ENCODE peak calls at places on chromosomes 11 and 22, in five cellular contexts. One of them, this sample, is unnamed.

GRCh38 chr22:37817705-37818311 is 5.4 kb upstream of the GALR3 start:
- DNase-seq in BE2C: peak; percentile 90
- DNase-seq in colonic mucosa: peak; percentile 89
- DNase-seq in body of pancreas: peak; percentile 89
- DNase-seq in GM23248: peak; percentile 86
- DNase-seq in this sample: peak; percentile 76

GRCh38 chr22:49278357-49278756 is 549.3 kb downstream of the BRD1 start:
- DNase-seq in BE2C: no peak
- DNase-seq in colonic mucosa: no peak
- DNase-seq in body of pancreas: no peak
- DNase-seq in GM23248: no peak
- DNase-seq in this sample: no peak

GRCh38 chr11:2930705-2931415 is 1.6 kb upstream of the PHLDA2 start:
- DNase-seq in BE2C: peak; percentile 41
- DNase-seq in colonic mucosa: peak; percentile 95
- DNase-seq in body of pancreas: peak; percentile 94
- DNase-seq in GM23248: peak; percentile 48
- DNase-seq in this sample: peak; percentile 89

GRCh38 chr11:1548221-1549070 is 23.6 kb downstream of the DUSP8 start:
- DNase-seq in BE2C: no peak
- DNase-seq in colonic mucosa: peak; percentile 88
- DNase-seq in body of pancreas: peak; percentile 94
- DNase-seq in GM23248: peak; percentile 74
- DNase-seq in this sample: peak; percentile 53

GRCh38 chr11:2535673-2536439 is 91.0 kb downstream of the KCNQ1 start:
- DNase-seq in BE2C: peak; percentile 3
- DNase-seq in colonic mucosa: no peak
- DNase-seq in body of pancreas: peak; percentile 8
- DNase-seq in GM23248: no peak
- DNase-seq in this sample: no peak

GRCh38 chr11:70556884-70557741 is 158.8 kb downstream of the CTTN start:
- DNase-seq in BE2C: no peak
- DNase-seq in colonic mucosa: peak; percentile 75
- DNase-seq in body of pancreas: no peak
- DNase-seq in GM23248: peak; percentile 36
- DNase-seq in this sample: peak; percentile 69

GRCh38 chr11:95365346-95365745 is 134.3 kb upstream of the SESN3 start:
- DNase-seq in BE2C: no peak
- DNase-seq in colonic mucosa: no peak
- DNase-seq in body of pancreas: no peak
- DNase-seq in GM23248: no peak
- DNase-seq in this sample: no peak

GRCh38 chr11:94513091-94513490 is 830 bp downstream of the C11orf97 start:
- DNase-seq in BE2C: no peak
- DNase-seq in colonic mucosa: peak; percentile 68
- DNase-seq in body of pancreas: no peak
- DNase-seq in GM23248: no peak
- DNase-seq in this sample: peak; percentile 83

GRCh38 chr11:70503878-70504240 is 105.5 kb downstream of the CTTN start:
- DNase-seq in BE2C: peak; percentile 40
- DNase-seq in colonic mucosa: peak; percentile 36
- DNase-seq in body of pancreas: no peak
- DNase-seq in GM23248: no peak
- DNase-seq in this sample: peak; percentile 9

GRCh38 chr22:42842658-42843370 is 14.3 kb downstream of the ARFGAP3 start:
- DNase-seq in BE2C: no peak
- DNase-seq in colonic mucosa: no peak
- DNase-seq in body of pancreas: no peak
- DNase-seq in GM23248: peak; percentile 40
- DNase-seq in this sample: no peak

GRCh38 chr11:125990244-125990643 is 44.4 kb downstream of the VSIG10L2 start:
- DNase-seq in BE2C: no peak
- DNase-seq in colonic mucosa: no peak
- DNase-seq in body of pancreas: peak; percentile 25
- DNase-seq in GM23248: peak; percentile 88
- DNase-seq in this sample: no peak

GRCh38 chr22:46661221-46661851 is 41.1 kb downstream of the GRAMD4 start:
- DNase-seq in BE2C: no peak
- DNase-seq in colonic mucosa: peak; percentile 62
- DNase-seq in body of pancreas: no peak
- DNase-seq in GM23248: peak; percentile 32
- DNase-seq in this sample: peak; percentile 86

GRCh38 chr11:85809191-85809590 is 1.8 kb downstream of the SYTL2 start:
- DNase-seq in BE2C: no peak
- DNase-seq in colonic mucosa: no peak
- DNase-seq in body of pancreas: no peak
- DNase-seq in GM23248: no peak
- DNase-seq in this sample: no peak

GRCh38 chr22:35172452-35172851 is 84.8 kb upstream of the HMGXB4 start:
- DNase-seq in BE2C: peak; percentile 71
- DNase-seq in colonic mucosa: no peak
- DNase-seq in body of pancreas: no peak
- DNase-seq in GM23248: no peak
- DNase-seq in this sample: no peak

GRCh38 chr11:111723595-111723994 is 42.6 kb downstream of the PPP2R1B start:
- DNase-seq in BE2C: peak; percentile 86
- DNase-seq in colonic mucosa: no peak
- DNase-seq in body of pancreas: no peak
- DNase-seq in GM23248: no peak
- DNase-seq in this sample: no peak
- H3K36me3 ChIP-seq in BE2C: peaks cover 29% of the 10 kb centered on the region
- H3K36me3 ChIP-seq in colonic mucosa: peaks cover 24% of the 10 kb centered on the region
- H3K36me3 ChIP-seq in body of pancreas: peaks cover 7% of the 10 kb centered on the region
- H3K36me3 ChIP-seq in GM23248: peaks cover 34% of the 10 kb centered on the region
- H3K36me3 ChIP-seq in this sample: peaks cover 22% of the 10 kb centered on the region

GRCh38 chr11:129884581-129884980 is 10.8 kb downstream of the NFRKB start:
- DNase-seq in BE2C: no peak
- DNase-seq in colonic mucosa: no peak
- DNase-seq in body of pancreas: no peak
- DNase-seq in GM23248: no peak
- DNase-seq in this sample: no peak

GRCh38 chr11:129885381-129885780 is 10.0 kb downstream of the NFRKB start:
- DNase-seq in BE2C: no peak
- DNase-seq in colonic mucosa: no peak
- DNase-seq in body of pancreas: no peak
- DNase-seq in GM23248: no peak
- DNase-seq in this sample: no peak

DNA sequence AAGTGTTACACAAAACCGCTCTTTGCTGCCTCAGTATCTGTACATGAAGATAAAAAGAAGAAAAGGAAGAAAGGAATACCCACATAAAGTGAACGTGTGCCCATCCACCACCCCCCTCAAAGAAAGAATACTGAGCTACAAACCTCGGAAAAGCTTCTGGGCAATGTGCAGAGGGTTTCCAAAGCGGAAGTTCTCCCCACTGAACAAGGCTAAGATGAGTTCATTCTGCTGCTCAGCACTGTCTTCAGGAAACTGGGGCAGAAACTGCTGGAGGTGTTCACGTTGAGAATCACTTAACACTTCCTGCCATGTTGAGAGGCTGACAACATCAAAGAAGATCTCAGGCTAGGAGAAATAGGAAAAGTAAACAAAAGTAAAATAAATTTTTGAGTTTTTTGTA is 6.9 kb downstream of the NFRKB start:
- DNase-seq in BE2C: no peak
- DNase-seq in colonic mucosa: no peak
- DNase-seq in body of pancreas: no peak
- DNase-seq in GM23248: no peak
- DNase-seq in this sample: no peak
- H3K36me3 ChIP-seq in BE2C: peaks cover 90% of the 10 kb centered on the region
- H3K36me3 ChIP-seq in colonic mucosa: peaks cover 24% of the 10 kb centered on the region
- H3K36me3 ChIP-seq in body of pancreas: peaks cover 24% of the 10 kb centered on the region
- H3K36me3 ChIP-seq in GM23248: peaks cover 25% of the 10 kb centered on the region
- H3K36me3 ChIP-seq in this sample: peaks cover 21% of the 10 kb centered on the region

GRCh38 chr11:44610556-44610955 is 45.1 kb downstream of the CD82 start:
- DNase-seq in BE2C: no peak
- DNase-seq in colonic mucosa: no peak
- DNase-seq in body of pancreas: no peak
- DNase-seq in GM23248: no peak
- DNase-seq in this sample: no peak

GRCh38 chr11:44613081-44613628 is 47.7 kb downstream of the CD82 start:
- DNase-seq in BE2C: no peak
- DNase-seq in colonic mucosa: no peak
- DNase-seq in body of pancreas: no peak
- DNase-seq in GM23248: no peak
- DNase-seq in this sample: peak; percentile 63

GRCh38 chr11:44609783-44610155 is 44.3 kb downstream of the CD82 start:
- DNase-seq in BE2C: no peak
- DNase-seq in colonic mucosa: no peak
- DNase-seq in body of pancreas: no peak
- DNase-seq in GM23248: no peak
- DNase-seq in this sample: no peak

GRCh38 chr11:44611088-44611487 is 45.6 kb downstream of the CD82 start:
- DNase-seq in BE2C: no peak
- DNase-seq in colonic mucosa: no peak
- DNase-seq in body of pancreas: no peak
- DNase-seq in GM23248: peak; percentile 44
- DNase-seq in this sample: no peak

DNA sequence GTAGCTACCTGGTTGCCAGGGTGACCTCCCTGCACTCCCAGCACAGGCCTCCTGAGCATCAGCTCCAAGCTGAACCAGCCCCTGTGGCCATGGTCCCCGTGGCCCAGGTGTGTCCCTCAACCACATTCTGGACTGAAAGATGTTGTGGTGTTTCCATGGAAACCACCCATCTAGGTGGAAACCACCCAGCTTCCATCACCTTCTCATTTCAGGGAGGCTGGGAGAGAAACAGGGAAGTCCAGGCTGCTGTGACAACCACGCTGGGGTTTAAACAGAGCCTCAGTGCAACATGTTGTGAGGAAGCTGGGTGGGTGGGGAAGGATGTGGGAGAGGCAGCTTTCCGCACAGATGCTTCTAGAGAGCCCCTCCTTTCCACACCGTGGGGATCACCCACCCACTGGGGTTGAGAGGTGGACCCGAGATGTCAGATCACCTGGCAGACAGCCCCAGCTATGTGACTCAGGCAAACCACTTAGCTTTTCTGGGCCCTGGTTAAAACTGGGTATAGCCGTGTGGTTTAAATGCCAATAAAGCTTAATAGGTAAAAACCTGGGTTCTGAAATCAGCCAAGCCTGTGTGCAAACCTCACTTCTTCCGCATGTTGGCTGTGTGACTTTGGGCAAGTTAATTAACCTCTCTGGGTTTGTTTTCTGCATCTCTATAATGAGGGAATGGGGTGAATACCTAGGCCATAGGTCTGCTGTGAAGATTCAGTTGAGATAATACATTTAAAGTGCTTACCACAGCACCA is 46.4 kb downstream of the CD82 start:
- DNase-seq in BE2C: no peak
- DNase-seq in colonic mucosa: no peak
- DNase-seq in body of pancreas: no peak
- DNase-seq in GM23248: no peak
- DNase-seq in this sample: no peak
- H3K36me3 ChIP-seq in BE2C: no peaks in the 10 kb centered on the region
- H3K36me3 ChIP-seq in colonic mucosa: no peaks in the 10 kb centered on the region
- H3K36me3 ChIP-seq in body of pancreas: no peaks in the 10 kb centered on the region
- H3K36me3 ChIP-seq in GM23248: no peaks in the 10 kb centered on the region
- H3K36me3 ChIP-seq in this sample: no peaks in the 10 kb centered on the region

GRCh38 chr11:10896493-10896892 is 38.6 kb upstream of the ZBED5 start:
- DNase-seq in BE2C: no peak
- DNase-seq in colonic mucosa: no peak
- DNase-seq in body of pancreas: no peak
- DNase-seq in GM23248: peak; percentile 37
- DNase-seq in this sample: no peak
- H3K36me3 ChIP-seq in BE2C: no peaks in the 10 kb centered on the region
- H3K36me3 ChIP-seq in colonic mucosa: no peaks in the 10 kb centered on the region
- H3K36me3 ChIP-seq in body of pancreas: no peaks in the 10 kb centered on the region
- H3K36me3 ChIP-seq in GM23248: no peaks in the 10 kb centered on the region
- H3K36me3 ChIP-seq in this sample: no peaks in the 10 kb centered on the region

DNA sequence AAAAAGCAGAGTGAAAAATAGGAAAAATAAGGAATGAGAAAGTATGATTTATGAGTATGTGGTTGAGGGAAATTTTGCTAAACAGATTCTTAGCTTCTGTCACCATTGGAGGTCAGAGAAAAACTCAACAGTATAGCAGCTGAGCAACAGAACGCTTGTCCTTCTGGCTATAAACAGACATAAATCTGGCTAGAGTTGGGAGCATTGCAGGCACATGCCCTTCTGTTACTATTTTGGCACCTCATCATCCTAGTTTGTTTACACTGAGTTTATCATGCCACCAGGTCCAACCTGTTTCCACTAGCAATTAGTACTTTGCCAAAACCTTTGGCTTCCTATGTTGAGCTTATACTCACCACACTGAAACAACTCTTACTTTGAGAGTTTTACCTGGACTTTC is 6.9 kb downstream of the UBE4A start:
- DNase-seq in BE2C: no peak
- DNase-seq in colonic mucosa: no peak
- DNase-seq in body of pancreas: no peak
- DNase-seq in GM23248: no peak
- DNase-seq in this sample: no peak
- H3K36me3 ChIP-seq in BE2C: peaks cover 43% of the 10 kb centered on the region
- H3K36me3 ChIP-seq in colonic mucosa: peaks cover 8% of the 10 kb centered on the region
- H3K36me3 ChIP-seq in body of pancreas: peaks cover 4% of the 10 kb centered on the region
- H3K36me3 ChIP-seq in GM23248: peaks cover 45% of the 10 kb centered on the region
- H3K36me3 ChIP-seq in this sample: peaks cover 31% of the 10 kb centered on the region

GRCh38 chr11:62573006-62573591 is 592 bp downstream of the EEF1G start:
- DNase-seq in BE2C: no peak
- DNase-seq in colonic mucosa: no peak
- DNase-seq in body of pancreas: no peak
- DNase-seq in GM23248: peak; percentile 65
- DNase-seq in this sample: peak; percentile 33

GRCh38 chr11:62566247-62566646 is 7.4 kb downstream of the EEF1G start:
- DNase-seq in BE2C: no peak
- DNase-seq in colonic mucosa: no peak
- DNase-seq in body of pancreas: no peak
- DNase-seq in GM23248: no peak
- DNase-seq in this sample: no peak

GRCh38 chr11:62567018-62567633 is 6.6 kb downstream of the EEF1G start:
- DNase-seq in BE2C: no peak
- DNase-seq in colonic mucosa: no peak
- DNase-seq in body of pancreas: no peak
- DNase-seq in GM23248: no peak
- DNase-seq in this sample: no peak

GRCh38 chr11:62572431-62572830 is 1.3 kb downstream of the EEF1G start:
- DNase-seq in BE2C: no peak
- DNase-seq in colonic mucosa: no peak
- DNase-seq in body of pancreas: no peak
- DNase-seq in GM23248: no peak
- DNase-seq in this sample: no peak

DNA sequence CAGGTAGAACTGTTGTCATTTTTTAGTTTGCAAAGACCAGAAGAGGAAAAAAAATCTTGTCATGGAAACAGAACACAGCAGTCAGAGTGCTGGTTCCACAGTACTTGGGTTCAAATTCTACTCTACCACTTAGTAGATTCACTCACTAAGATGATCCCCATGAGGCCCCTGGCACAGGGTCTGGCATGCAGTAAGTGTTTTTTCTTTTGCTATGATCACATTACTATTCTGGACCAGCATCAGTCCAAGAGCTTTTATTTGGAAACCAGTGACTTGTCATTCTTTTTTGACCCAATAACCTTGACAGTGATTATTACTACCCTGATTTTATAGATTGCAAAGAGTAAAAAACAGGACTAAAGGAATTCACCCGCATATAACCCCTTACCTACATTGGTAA is 4.1 kb downstream of the EEF1G start:
- DNase-seq in BE2C: no peak
- DNase-seq in colonic mucosa: no peak
- DNase-seq in body of pancreas: no peak
- DNase-seq in GM23248: no peak
- DNase-seq in this sample: no peak
- H3K36me3 ChIP-seq in BE2C: peaks cover 65% of the 10 kb centered on the region
- H3K36me3 ChIP-seq in colonic mucosa: peaks cover 10% of the 10 kb centered on the region
- H3K36me3 ChIP-seq in body of pancreas: peaks cover 7% of the 10 kb centered on the region
- H3K36me3 ChIP-seq in GM23248: peaks cover 66% of the 10 kb centered on the region
- H3K36me3 ChIP-seq in this sample: peaks cover 15% of the 10 kb centered on the region

GRCh38 chr22:41638124-41638523 is 17.0 kb downstream of the XRCC6 start:
- DNase-seq in BE2C: no peak
- DNase-seq in colonic mucosa: no peak
- DNase-seq in body of pancreas: no peak
- DNase-seq in GM23248: no peak
- DNase-seq in this sample: no peak
- H3K36me3 ChIP-seq in BE2C: peaks cover 96% of the 10 kb centered on the region
- H3K36me3 ChIP-seq in colonic mucosa: peaks cover 15% of the 10 kb centered on the region
- H3K36me3 ChIP-seq in body of pancreas: peaks cover 19% of the 10 kb centered on the region
- H3K36me3 ChIP-seq in GM23248: peaks cover 57% of the 10 kb centered on the region
- H3K36me3 ChIP-seq in this sample: peaks cover 35% of the 10 kb centered on the region

This sample was measured in small intestine.